ENCODE peak calls at places on chromosomes 2 and 18, in eight cellular contexts. F, Q, S, N, P, I, W and Y are unnamed samples.

GRCh38 chr2:75100011-75100680 is 99.2 kb downstream of the TACR1 start:
- DNase-seq in N (no peak), P (no peak), F (peak), S (no peak), Q (no peak), W (no peak), I (no peak), Y (no peak)

GRCh38 chr2:176652300-176653182 is 383.3 kb downstream of the MTX2 start:
- DNase-seq in W (peak), P (no peak), Q (peak), S (no peak), I (peak), F (peak), N (no peak), Y (peak)

GRCh38 chr18:36212301-36212977 is 25.1 kb downstream of the MOCOS start:
- DNase-seq in F (no peak), I (no peak), Q (no peak), S (no peak), N (no peak), W (no peak), P (peak), Y (no peak)

GRCh38 chr2:118853647-118854367 is 6.4 kb upstream of the EN1 start:
- DNase-seq in P (no peak), I (no peak), S (no peak), W (no peak), F (no peak), Q (no peak), N (no peak), Y (no peak)

GRCh38 chr2:41924024-41924423 is 123.8 kb upstream of the PKDCC start:
- DNase-seq in N (no peak), S (no peak), W (no peak), Q (no peak), I (no peak), P (no peak), F (no peak), Y (no peak)

GRCh38 chr2:66443977-66444855 is 9.3 kb downstream of the MEIS1 start:
- DNase-seq in I (no peak), N (no peak), S (no peak), W (peak), F (peak), P (no peak), Q (no peak), Y (no peak)

GRCh38 chr2:126889071-126889470 is 9.6 kb upstream of the TEX51 start:
- DNase-seq in W (no peak), F (no peak), I (no peak), N (no peak), S (no peak), Q (no peak), P (peak), Y (no peak)

GRCh38 chr2:162072976-162073775 is 839 bp downstream of the DPP4 start:
- DNase-seq in W (peak), Q (no peak), I (no peak), P (no peak), F (no peak), N (peak), S (peak), Y (peak)

GRCh38 chr2:237312021-237312755 is 101.8 kb downstream of the COL6A3 start:
- DNase-seq in Q (no peak), P (no peak), S (no peak), I (no peak), W (no peak), N (no peak), F (peak), Y (no peak)